ENCODE peak calls at places on chromosomes 2 and 18, in six cellular contexts. One of them, this sample, is unnamed.

GRCh38 chr2:20181761-20182160 is 43.2 kb downstream of the SDC1 start:
- DNase-seq in T-helper 9 cell: no peak
- DNase-seq in foreskin fibroblast: no peak
- DNase-seq in AG08395: no peak
- DNase-seq in retina: no peak
- DNase-seq in activated CD4-positive, alpha-beta T cell treated with anti-CD3 and anti-CD28 coated beads for 4 hours: no peak
- DNase-seq in this sample: no peak

GRCh38 chr2:170716851-170717598 is 1.9 kb downstream of the SP5 start:
- DNase-seq in T-helper 9 cell: no peak
- DNase-seq in foreskin fibroblast: peak
- DNase-seq in AG08395: peak
- DNase-seq in retina: peak
- DNase-seq in activated CD4-positive, alpha-beta T cell treated with anti-CD3 and anti-CD28 coated beads for 4 hours: peak
- DNase-seq in this sample: no peak

GRCh38 chr2:154700142-154700541 is 1.6 kb downstream of the KCNJ3 start:
- DNase-seq in T-helper 9 cell: no peak
- DNase-seq in foreskin fibroblast: no peak
- DNase-seq in AG08395: no peak
- DNase-seq in retina: peak
- DNase-seq in activated CD4-positive, alpha-beta T cell treated with anti-CD3 and anti-CD28 coated beads for 4 hours: no peak
- DNase-seq in this sample: no peak

GRCh38 chr2:110106642-110107041 is 9.0 kb downstream of the MALL start:
- DNase-seq in T-helper 9 cell: no peak
- DNase-seq in foreskin fibroblast: no peak
- DNase-seq in AG08395: no peak
- DNase-seq in retina: no peak
- DNase-seq in activated CD4-positive, alpha-beta T cell treated with anti-CD3 and anti-CD28 coated beads for 4 hours: no peak
- DNase-seq in this sample: no peak

GRCh38 chr2:99106905-99107304 is 34.6 kb upstream of the C2orf15 start:
- DNase-seq in T-helper 9 cell: no peak
- DNase-seq in foreskin fibroblast: peak
- DNase-seq in AG08395: no peak
- DNase-seq in retina: no peak
- DNase-seq in activated CD4-positive, alpha-beta T cell treated with anti-CD3 and anti-CD28 coated beads for 4 hours: no peak
- DNase-seq in this sample: no peak

GRCh38 chr2:210389856-210390255 is 74.9 kb upstream of the MYL1 start:
- DNase-seq in T-helper 9 cell: no peak
- DNase-seq in foreskin fibroblast: no peak
- DNase-seq in AG08395: no peak
- DNase-seq in retina: no peak
- DNase-seq in activated CD4-positive, alpha-beta T cell treated with anti-CD3 and anti-CD28 coated beads for 4 hours: no peak
- DNase-seq in this sample: no peak

GRCh38 chr2:45264227-45265225 is 255.3 kb upstream of the SIX2 start:
- DNase-seq in T-helper 9 cell: no peak
- DNase-seq in foreskin fibroblast: peak
- DNase-seq in AG08395: no peak
- DNase-seq in retina: no peak
- DNase-seq in activated CD4-positive, alpha-beta T cell treated with anti-CD3 and anti-CD28 coated beads for 4 hours: no peak
- DNase-seq in this sample: no peak

GRCh38 chr2:40394030-40394429 is 57.9 kb downstream of the SLC8A1 start:
- DNase-seq in T-helper 9 cell: no peak
- DNase-seq in foreskin fibroblast: no peak
- DNase-seq in AG08395: no peak
- DNase-seq in retina: no peak
- DNase-seq in activated CD4-positive, alpha-beta T cell treated with anti-CD3 and anti-CD28 coated beads for 4 hours: no peak
- DNase-seq in this sample: no peak

GRCh38 chr2:128720440-128721022 is 401.9 kb upstream of the HS6ST1 start:
- DNase-seq in T-helper 9 cell: no peak
- DNase-seq in foreskin fibroblast: peak
- DNase-seq in AG08395: no peak
- DNase-seq in retina: no peak
- DNase-seq in activated CD4-positive, alpha-beta T cell treated with anti-CD3 and anti-CD28 coated beads for 4 hours: no peak
- DNase-seq in this sample: no peak

GRCh38 chr2:176725873-176726645 is 456.8 kb downstream of the MTX2 start:
- DNase-seq in T-helper 9 cell: no peak
- DNase-seq in foreskin fibroblast: no peak
- DNase-seq in AG08395: no peak
- DNase-seq in retina: no peak
- DNase-seq in activated CD4-positive, alpha-beta T cell treated with anti-CD3 and anti-CD28 coated beads for 4 hours: no peak
- DNase-seq in this sample: no peak

GRCh38 chr2:174248187-174248997 is at the start of gene OLA1:
- DNase-seq in T-helper 9 cell: peak
- DNase-seq in foreskin fibroblast: peak
- DNase-seq in AG08395: peak
- DNase-seq in retina: peak
- DNase-seq in activated CD4-positive, alpha-beta T cell treated with anti-CD3 and anti-CD28 coated beads for 4 hours: peak
- DNase-seq in this sample: peak

GRCh38 chr2:239113164-239113563 is 265.3 kb downstream of the TWIST2 start:
- DNase-seq in T-helper 9 cell: no peak
- DNase-seq in foreskin fibroblast: peak
- DNase-seq in AG08395: peak
- DNase-seq in retina: no peak
- DNase-seq in activated CD4-positive, alpha-beta T cell treated with anti-CD3 and anti-CD28 coated beads for 4 hours: no peak
- DNase-seq in this sample: no peak

GRCh38 chr2:44075536-44075935 is 79.7 kb upstream of the LRPPRC start:
- DNase-seq in T-helper 9 cell: no peak
- DNase-seq in foreskin fibroblast: peak
- DNase-seq in AG08395: peak
- DNase-seq in retina: no peak
- DNase-seq in activated CD4-positive, alpha-beta T cell treated with anti-CD3 and anti-CD28 coated beads for 4 hours: no peak
- DNase-seq in this sample: peak

GRCh38 chr2:63712748-63713147 is 124.0 kb downstream of the MDH1 start:
- DNase-seq in T-helper 9 cell: no peak
- DNase-seq in foreskin fibroblast: peak
- DNase-seq in AG08395: peak
- DNase-seq in retina: peak
- DNase-seq in activated CD4-positive, alpha-beta T cell treated with anti-CD3 and anti-CD28 coated beads for 4 hours: no peak
- DNase-seq in this sample: no peak

GRCh38 chr2:241227635-241227993 is 39.1 kb downstream of the ANO7 start:
- DNase-seq in T-helper 9 cell: no peak
- DNase-seq in foreskin fibroblast: no peak
- DNase-seq in AG08395: no peak
- DNase-seq in retina: no peak
- DNase-seq in activated CD4-positive, alpha-beta T cell treated with anti-CD3 and anti-CD28 coated beads for 4 hours: no peak
- DNase-seq in this sample: no peak

GRCh38 chr2:120262150-120262549 is 9.5 kb downstream of the RALB start:
- DNase-seq in T-helper 9 cell: no peak
- DNase-seq in foreskin fibroblast: no peak
- DNase-seq in AG08395: no peak
- DNase-seq in retina: no peak
- DNase-seq in activated CD4-positive, alpha-beta T cell treated with anti-CD3 and anti-CD28 coated beads for 4 hours: no peak
- DNase-seq in this sample: no peak

GRCh38 chr2:36357506-36358316 is 2.1 kb downstream of the CRIM1 start:
- DNase-seq in T-helper 9 cell: no peak
- DNase-seq in foreskin fibroblast: peak
- DNase-seq in AG08395: peak
- DNase-seq in retina: peak
- DNase-seq in activated CD4-positive, alpha-beta T cell treated with anti-CD3 and anti-CD28 coated beads for 4 hours: peak
- DNase-seq in this sample: no peak

GRCh38 chr2:205743137-205743536 is 60.8 kb downstream of the NRP2 start:
- DNase-seq in T-helper 9 cell: no peak
- DNase-seq in foreskin fibroblast: no peak
- DNase-seq in AG08395: no peak
- DNase-seq in retina: no peak
- DNase-seq in activated CD4-positive, alpha-beta T cell treated with anti-CD3 and anti-CD28 coated beads for 4 hours: no peak
- DNase-seq in this sample: no peak

GRCh38 chr2:235768606-235769005 is 274.8 kb downstream of the AGAP1 start:
- DNase-seq in T-helper 9 cell: no peak
- DNase-seq in foreskin fibroblast: no peak
- DNase-seq in AG08395: no peak
- DNase-seq in retina: no peak
- DNase-seq in activated CD4-positive, alpha-beta T cell treated with anti-CD3 and anti-CD28 coated beads for 4 hours: no peak
- DNase-seq in this sample: no peak

GRCh38 chr2:18446715-18447114 is 113.7 kb downstream of the RDH14 start:
- DNase-seq in T-helper 9 cell: no peak
- DNase-seq in foreskin fibroblast: no peak
- DNase-seq in AG08395: no peak
- DNase-seq in retina: no peak
- DNase-seq in activated CD4-positive, alpha-beta T cell treated with anti-CD3 and anti-CD28 coated beads for 4 hours: no peak
- DNase-seq in this sample: no peak

GRCh38 chr2:172964511-172964910 is 111.1 kb upstream of the MAP3K20 start:
- DNase-seq in T-helper 9 cell: no peak
- DNase-seq in foreskin fibroblast: peak
- DNase-seq in AG08395: peak
- DNase-seq in retina: no peak
- DNase-seq in activated CD4-positive, alpha-beta T cell treated with anti-CD3 and anti-CD28 coated beads for 4 hours: no peak
- DNase-seq in this sample: no peak

GRCh38 chr18:58998421-58999203 is 133.9 kb downstream of the ZNF532 start:
- DNase-seq in T-helper 9 cell: no peak
- DNase-seq in foreskin fibroblast: peak
- DNase-seq in AG08395: peak
- DNase-seq in retina: no peak
- DNase-seq in activated CD4-positive, alpha-beta T cell treated with anti-CD3 and anti-CD28 coated beads for 4 hours: no peak
- DNase-seq in this sample: no peak

GRCh38 chr2:239312081-239312501 is 88.7 kb downstream of the HDAC4 start:
- DNase-seq in T-helper 9 cell: no peak
- DNase-seq in foreskin fibroblast: no peak
- DNase-seq in AG08395: no peak
- DNase-seq in retina: no peak
- DNase-seq in activated CD4-positive, alpha-beta T cell treated with anti-CD3 and anti-CD28 coated beads for 4 hours: no peak
- DNase-seq in this sample: no peak

This sample was measured in amygdala.